ENCODE peak calls at places on chromosomes 13 and 19, in eight cellular contexts. J, I, F, V, L, H, Q and P are unnamed samples.

GRCh38 chr13:73262862-73263627 is 204.2 kb downstream of the KLF5 start:
- DNase-seq in H (no peak), V (no peak), F (no peak), I (no peak), Q (no peak), L (no peak), J (no peak), P (no peak)

GRCh38 chr13:114104626-114105350 is 27.6 kb downstream of the RASA3 start:
- DNase-seq in I (no peak), J (no peak), V (no peak), H (no peak), L (no peak), Q (peak), F (no peak), P (no peak)

GRCh38 chr13:30061217-30061616 is 210.8 kb upstream of the UBL3 start:
- DNase-seq in V (no peak), L (peak), I (no peak), J (no peak), F (peak), H (no peak), Q (no peak), P (peak)

GRCh38 chr13:112519517-112520060 is 68.4 kb downstream of the TUBGCP3 start:
- DNase-seq in V (no peak), I (no peak), F (no peak), H (no peak), J (no peak), L (no peak), Q (no peak), P (no peak)

GRCh38 chr13:76386316-76386715 is 499.9 kb downstream of the KCTD12 start:
- DNase-seq in V (no peak), L (no peak), H (no peak), J (no peak), I (no peak), F (peak), Q (no peak), P (no peak)

GRCh38 chr19:33401683-33402420 is 28.3 kb downstream of the CEBPG start:
- DNase-seq in Q (no peak), F (no peak), I (no peak), L (no peak), J (peak), H (no peak), V (no peak), P (no peak)

GRCh38 chr19:39325778-39326680 is 5.4 kb upstream of the LRFN1 start:
- DNase-seq in H (no peak), F (peak), V (no peak), Q (no peak), J (peak), I (peak), L (no peak), P (no peak)

GRCh38 chr19:14758816-14759215 is 19.5 kb downstream of the ADGRE2 start:
- DNase-seq in H (no peak), L (no peak), J (peak), I (no peak), F (no peak), Q (no peak), V (no peak), P (no peak)

GRCh38 chr13:48580185-48580803 is 47.4 kb upstream of the RCBTB2 start:
- DNase-seq in L (peak), F (peak), Q (peak), J (peak), I (peak), V (peak), H (peak), P (peak)

GRCh38 chr13:85287528-85287927 is 511.7 kb downstream of the SLITRK6 start:
- DNase-seq in F (no peak), L (no peak), I (no peak), H (no peak), Q (no peak), J (no peak), V (no peak), P (no peak)

GRCh38 chr19:18233224-18233825 is 7.1 kb upstream of the PDE4C start:
- DNase-seq in F (peak), V (no peak), L (peak), Q (peak), I (peak), H (no peak), J (peak), P (peak)

GRCh38 chr13:62598708-62599107 is 1183.1 kb upstream of the PCDH20 start:
- DNase-seq in H (no peak), J (peak), L (no peak), F (no peak), V (no peak), I (no peak), Q (no peak), P (no peak)

GRCh38 chr19:46860125-46860845 is 512 bp upstream of the ARHGAP35 start:
- DNase-seq in I (peak), V (peak), J (peak), Q (peak), F (peak), L (peak), H (peak), P (peak)

GRCh38 chr13:38002596-38002995 is 133.0 kb upstream of the TRPC4 start:
- DNase-seq in J (no peak), F (no peak), H (no peak), Q (no peak), L (no peak), I (no peak), V (no peak), P (no peak)

GRCh38 chr13:113848020-113848419 is 15.9 kb downstream of the GAS6 start:
- DNase-seq in J (peak), V (no peak), L (no peak), H (no peak), Q (peak), F (no peak), I (no peak), P (no peak)